ENCODE peak calls at places on chromosomes 11 and 22, in eight cellular contexts. V, U, W, X, O, A, H and N are unnamed samples.

GRCh38 chr11:115580927-115581680 is 76.9 kb upstream of the CADM1 start:
- DNase-seq in O (peak), H (no peak), A (no peak), W (peak), V (no peak), X (no peak), U (no peak), N (no peak)

GRCh38 chr11:66609951-66610617 is 6.3 kb upstream of the RBM14 start:
- DNase-seq in X (no peak), W (no peak), O (no peak), A (no peak), V (no peak), H (no peak), U (no peak), N (no peak)

GRCh38 chr22:21823740-21824438 is 43.6 kb downstream of the MAPK1 start:
- DNase-seq in O (no peak), H (no peak), W (no peak), V (no peak), A (no peak), U (peak), X (no peak), N (no peak)

GRCh38 chr11:86091566-86091965 is 22.7 kb upstream of the PICALM start:
- DNase-seq in A (no peak), H (no peak), V (no peak), O (no peak), X (no peak), U (peak), W (no peak), N (peak)

GRCh38 chr11:127252321-127252720 is 251.8 kb upstream of the KIRREL3 start:
- DNase-seq in X (no peak), A (no peak), V (no peak), U (no peak), W (no peak), H (no peak), O (no peak), N (no peak)

GRCh38 chr22:22432937-22433336 is 75.6 kb downstream of the ZNF280B start:
- DNase-seq in U (no peak), X (no peak), A (no peak), O (no peak), W (no peak), H (no peak), V (no peak), N (no peak)

GRCh38 chr11:5922749-5923426 is 19.2 kb upstream of the OR56A3 start:
- DNase-seq in V (no peak), H (peak), W (no peak), A (no peak), X (no peak), U (peak), O (no peak), N (no peak)

GRCh38 chr11:2458321-2458720 is 13.5 kb downstream of the KCNQ1 start:
- DNase-seq in V (peak), A (no peak), U (no peak), O (no peak), X (no peak), H (no peak), W (no peak), N (no peak)

GRCh38 chr11:120547871-120548681 is 36.5 kb downstream of the GRIK4 start:
- DNase-seq in W (no peak), H (peak), O (peak), V (peak), U (peak), A (peak), X (peak), N (peak)
- TF ChIP-seq CTCF in W (no peak), H (no peak), O (no peak), V (no peak), U (no peak), A (peak), X (no peak), N (no peak)

DNA sequence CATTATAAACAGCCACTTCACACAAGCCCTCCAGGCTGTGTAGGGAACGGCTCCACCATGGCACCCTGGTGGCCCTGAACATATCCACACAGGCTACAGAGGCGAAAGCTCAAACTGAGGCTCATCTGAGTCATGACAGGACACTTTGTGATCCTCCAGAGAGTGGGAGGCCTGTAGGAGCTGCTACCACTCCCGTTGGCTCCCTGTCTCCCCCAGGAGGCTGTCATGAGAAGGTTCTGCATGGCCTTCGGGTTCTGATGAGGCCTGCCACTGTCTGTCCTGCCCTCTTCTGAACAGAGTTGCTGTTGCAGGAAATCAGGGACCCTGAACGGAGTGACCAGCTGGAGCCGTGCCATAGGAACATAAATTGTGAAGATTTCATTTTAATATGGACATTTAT is 23.8 kb upstream of the ALDH3B2 start:
- DNase-seq in H (peak), V (no peak), W (no peak), U (peak), O (no peak), X (no peak), A (peak), N (no peak)
- TF ChIP-seq CTCF in H (no peak), V (no peak), W (no peak), U (peak), O (no peak), X (no peak), A (peak), N (no peak)

GRCh38 chr11:69362315-69362714 is 68.4 kb downstream of the MYEOV start:
- DNase-seq in X (peak), O (no peak), A (peak), W (no peak), H (no peak), V (no peak), U (no peak), N (peak)
- TF ChIP-seq CTCF in X (no peak), O (no peak), A (peak), W (no peak), H (no peak), V (no peak), U (no peak), N (no peak)

GRCh38 chr11:40679276-40679675 is 780.2 kb downstream of the LRRC4C start:
- DNase-seq in H (no peak), U (no peak), A (peak), W (no peak), O (no peak), V (no peak), X (no peak), N (no peak)
- TF ChIP-seq CTCF in H (no peak), U (no peak), A (no peak), W (no peak), O (no peak), V (no peak), X (no peak), N (no peak)

DNA sequence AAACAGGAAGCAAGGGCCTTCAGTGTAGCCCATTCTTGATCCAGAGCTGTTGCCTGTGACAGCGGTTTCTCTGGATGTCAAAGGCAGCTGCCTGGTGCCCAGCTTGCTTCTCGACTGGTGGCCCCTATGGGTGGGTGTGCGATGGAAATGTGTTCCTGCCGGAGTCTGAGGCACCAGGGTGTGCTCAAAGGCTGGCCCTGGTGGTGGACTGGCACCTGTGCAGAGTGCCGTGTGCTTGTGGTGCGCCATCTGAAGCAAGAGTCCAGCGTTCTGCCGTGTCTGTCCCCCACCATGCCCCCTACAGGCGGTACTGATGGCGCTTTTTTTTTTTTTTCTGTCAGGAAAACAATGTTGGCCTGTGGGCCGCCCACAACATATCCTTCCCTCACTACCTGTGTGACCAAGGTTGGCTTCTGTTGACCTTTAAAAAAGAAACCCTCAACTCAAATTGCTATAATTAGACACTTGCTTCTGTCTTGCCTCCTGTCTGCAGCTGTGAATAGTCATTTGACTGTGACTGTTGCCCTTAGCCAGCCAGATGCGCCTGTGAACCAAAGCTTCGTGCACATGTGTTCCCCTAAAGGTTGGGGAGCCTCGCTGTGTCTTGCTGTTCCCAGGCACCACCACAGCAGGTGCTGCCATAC is 4.7 kb upstream of the RANBP1 start:
- DNase-seq in H (peak), W (no peak), X (no peak), A (peak), U (peak), O (peak), V (no peak), N (no peak)
- TF ChIP-seq CTCF in H (no peak), W (peak), X (no peak), A (peak), U (peak), O (peak), V (peak), N (no peak)

DNA sequence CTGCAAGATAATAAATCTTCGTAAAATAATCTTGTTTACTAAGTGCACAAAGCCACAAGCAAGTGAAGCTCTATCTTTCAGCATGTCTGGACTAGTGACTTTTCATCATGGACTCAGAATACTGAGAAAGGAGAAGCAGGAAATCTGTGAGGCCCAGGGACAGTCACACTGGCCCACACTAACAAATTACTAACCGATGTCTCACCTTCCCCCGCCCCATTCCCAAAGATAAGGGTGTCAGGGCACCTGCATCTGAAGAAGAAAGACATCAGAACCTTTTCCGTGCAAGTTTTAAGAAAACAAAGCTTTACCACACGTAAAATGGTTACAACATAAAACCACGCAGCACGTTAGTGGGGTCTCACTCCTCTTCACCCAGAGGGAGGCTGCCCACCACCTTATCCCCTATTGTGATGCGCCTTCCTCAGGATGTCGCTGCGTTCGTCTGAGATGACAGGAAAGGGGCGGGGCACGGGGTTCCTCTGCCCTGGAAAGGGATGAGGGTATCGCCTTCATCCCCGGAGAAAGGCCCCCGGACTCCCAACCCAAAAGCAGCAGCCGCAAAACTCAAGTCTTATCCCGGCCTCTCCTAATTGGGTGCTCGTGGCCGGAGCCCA is 603 bp downstream of the BTBD10 start:
- DNase-seq in A (peak), U (peak), O (peak), V (peak), X (no peak), H (peak), W (peak), N (peak)
- TF ChIP-seq CTCF in A (no peak), U (no peak), O (no peak), V (no peak), X (no peak), H (no peak), W (no peak), N (no peak)

DNA sequence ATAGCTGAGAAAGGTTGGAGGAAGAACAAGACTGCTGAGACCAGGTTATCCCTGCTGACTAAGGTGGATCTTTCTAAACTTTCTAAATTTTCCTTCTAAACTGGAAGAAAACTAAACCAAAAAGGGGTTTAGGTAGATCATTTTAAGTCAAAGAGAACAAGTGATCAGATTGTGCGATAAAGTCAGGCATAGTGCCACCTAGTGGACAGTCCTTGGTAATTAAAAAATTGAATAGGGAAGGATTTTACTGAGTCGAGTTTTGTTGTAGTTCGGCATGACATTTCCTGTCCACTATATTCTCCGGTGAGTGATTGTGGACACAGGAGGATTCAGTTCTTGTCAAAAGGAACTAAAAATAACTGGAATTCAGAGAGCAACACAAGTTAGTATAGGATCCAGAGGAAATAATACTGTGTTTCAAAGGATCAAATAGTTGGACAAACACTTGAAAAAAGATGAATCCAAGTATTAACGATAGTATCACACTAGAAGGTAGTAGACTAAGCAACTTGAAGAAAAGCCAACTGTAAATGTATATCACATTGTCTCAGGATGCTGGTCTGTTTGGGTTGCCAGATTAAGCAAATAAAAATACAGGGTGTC is 1236.4 kb downstream of the FAM181B start:
- DNase-seq in W (peak), U (peak), V (no peak), O (peak), A (peak), H (peak), X (no peak), N (no peak)
- TF ChIP-seq CTCF in W (peak), U (peak), V (peak), O (peak), A (peak), H (peak), X (peak), N (peak)

DNA sequence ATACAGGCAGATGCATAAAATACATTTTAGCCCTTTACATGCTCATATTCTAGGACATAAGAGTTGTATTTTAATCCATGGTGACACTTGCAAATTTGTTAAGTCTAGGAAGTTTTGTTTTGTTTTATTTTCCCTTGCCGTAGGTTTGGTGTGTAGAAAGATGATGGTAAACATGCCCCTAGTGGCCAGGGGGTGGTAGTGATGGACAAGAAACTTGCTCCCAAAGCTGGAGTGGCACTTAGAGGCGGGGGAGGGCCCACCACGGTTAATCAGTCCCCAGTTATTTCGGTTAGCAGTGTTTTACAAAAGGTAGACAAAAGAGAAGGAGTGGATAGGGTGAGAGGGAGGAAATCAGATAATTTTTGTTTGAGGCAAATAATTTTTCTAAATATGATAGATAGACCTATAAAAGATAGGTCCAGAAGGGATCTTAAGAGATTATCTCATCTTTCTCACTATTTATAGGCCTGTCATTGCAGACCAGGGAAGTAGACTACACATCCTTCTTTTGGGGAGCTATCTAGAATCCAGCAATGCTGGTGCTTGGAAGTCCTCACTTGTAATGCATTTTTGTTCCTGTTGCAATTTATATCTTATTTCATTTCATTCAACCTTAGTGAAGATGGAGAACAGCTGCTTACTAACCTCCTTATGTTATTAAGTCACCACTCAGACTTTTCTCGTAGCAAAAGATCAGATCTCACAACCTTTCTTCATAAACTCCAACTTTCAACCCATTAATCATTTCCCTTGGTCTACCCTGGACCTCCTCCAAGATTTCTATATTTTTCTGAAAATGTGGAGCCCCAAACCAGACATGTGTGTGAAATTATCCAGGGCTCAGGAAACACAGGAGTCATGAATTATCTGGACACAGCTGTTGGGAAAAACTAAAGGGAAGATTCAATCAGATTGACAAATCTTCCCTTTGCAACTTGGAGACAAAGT is 5.9 kb upstream of the BDNF start:
- DNase-seq in H (peak), A (peak), V (no peak), O (peak), X (no peak), W (no peak), U (peak), N (no peak)
- TF ChIP-seq CTCF in H (peak), A (peak), V (peak), O (peak), X (peak), W (peak), U (peak), N (peak)

GRCh38 chr11:96091476-96091875 is 167.6 kb upstream of the MTMR2 start:
- DNase-seq in X (no peak), W (no peak), U (no peak), V (no peak), O (no peak), A (no peak), H (peak), N (no peak)
- TF ChIP-seq CTCF in X (no peak), W (no peak), U (no peak), V (peak), O (no peak), A (peak), H (no peak), N (no peak)